ENCODE peak calls at places on chromosomes 7 and 10, in six cellular contexts. Y is T-helper 1 cell; T is activated CD8-positive, alpha-beta T cell treated with anti-CD3 and anti-CD28 coated beads for 36 hours; D is stimulated activated CD8-positive, alpha-beta memory T cell treated with anti-CD3 and anti-CD28 coated beads, Interleukin-15, amount 100 ng/mL, for 24 hours; A is dermis blood vessel endothelial cell; V is stimulated activated CD4-positive, alpha-beta T cell treated with anti-CD3 and anti-CD28 coated beads, Interleukin-2, amount 100 ng/mL, for 24 hours. Q is an unnamed sample.

GRCh38 chr7:41911792-41912191 is 208.9 kb upstream of the INHBA start:
- DNase-seq in Y (no peak), T (peak; percentile 7), D (no peak), A (no peak), V (no peak), Q (peak; percentile 17)

GRCh38 chr7:71616217-71616616 is 484.3 kb downstream of the GALNT17 start:
- DNase-seq in Y (no peak), T (no peak), D (no peak), A (no peak), V (no peak), Q (no peak)

GRCh38 chr7:11251436-11251835 is 277.8 kb downstream of the PHF14 start:
- DNase-seq in Y (no peak), T (no peak), D (no peak), A (no peak), V (no peak), Q (no peak)

GRCh38 chr10:75405201-75406143 is 3.9 kb upstream of the ZNF503 start:
- DNase-seq in Y (no peak), T (no peak), D (no peak), A (no peak), V (no peak), Q (no peak)

GRCh38 chr7:30452278-30452930 is 26.2 kb downstream of the NOD1 start:
- DNase-seq in Y (no peak), T (no peak), D (no peak), A (no peak), V (no peak), Q (no peak)

GRCh38 chr10:128431083-128431482 is 304.9 kb upstream of the MKI67 start:
- DNase-seq in Y (no peak), T (no peak), D (no peak), A (no peak), V (no peak), Q (no peak)

GRCh38 chr10:58743466-58744115 is 230.9 kb downstream of the BICC1 start:
- DNase-seq in Y (no peak), T (no peak), D (no peak), A (no peak), V (no peak), Q (no peak)

GRCh38 chr10:12006671-12007070 is 35.9 kb downstream of the UPF2 start:
- DNase-seq in Y (no peak), T (no peak), D (no peak), A (no peak), V (no peak), Q (no peak)

GRCh38 chr10:116385311-116385710 is 42.3 kb upstream of the PNLIPRP3 start:
- DNase-seq in Y (no peak), T (no peak), D (no peak), A (no peak), V (no peak), Q (no peak)

GRCh38 chr7:55423277-55423711 is 58.2 kb downstream of the LANCL2 start:
- DNase-seq in Y (no peak), T (no peak), D (no peak), A (peak; percentile 79), V (no peak), Q (peak; percentile 68)

GRCh38 chr10:78729366-78729765 is 339.4 kb upstream of the ZMIZ1 start:
- DNase-seq in Y (no peak), T (no peak), D (no peak), A (no peak), V (no peak), Q (no peak)